ENCODE peak calls at places on chromosomes 1 and 21, in four cellular contexts. K is PC-3, L is IMR-90, F is ovary. W is an unnamed sample.

GRCh38 chr1:22526098-22526497 is 37.2 kb upstream of the EPHA8 start:
- DNase-seq in K (no peak), L (no peak), F (no peak), W (no peak)

GRCh38 chr1:212667223-212668139 is 32.2 kb downstream of the BATF3 start:
- DNase-seq in K (peak), L (peak), F (no peak), W (peak)

GRCh38 chr1:153527023-153527724 is 8.6 kb downstream of the S100A6 start:
- DNase-seq in K (peak), L (peak), F (no peak), W (peak)

GRCh38 chr1:55378582-55378981 is 163.4 kb upstream of the USP24 start:
- DNase-seq in K (peak), L (peak), F (no peak), W (peak)

GRCh38 chr1:230277201-230277771 is 148.8 kb downstream of the PGBD5 start:
- DNase-seq in K (no peak), L (no peak), F (no peak), W (no peak)

GRCh38 chr1:9239622-9240401 is 5.2 kb downstream of the H6PD start:
- DNase-seq in K (no peak), L (peak), F (peak), W (no peak)

GRCh38 chr1:109630081-109630880 is 10.6 kb downstream of the AMPD2 start:
- DNase-seq in K (no peak), L (no peak), F (no peak), W (no peak)

GRCh38 chr1:30750751-30751291 is 6.8 kb downstream of the LAPTM5 start:
- DNase-seq in K (no peak), L (no peak), F (no peak), W (no peak)

DNA sequence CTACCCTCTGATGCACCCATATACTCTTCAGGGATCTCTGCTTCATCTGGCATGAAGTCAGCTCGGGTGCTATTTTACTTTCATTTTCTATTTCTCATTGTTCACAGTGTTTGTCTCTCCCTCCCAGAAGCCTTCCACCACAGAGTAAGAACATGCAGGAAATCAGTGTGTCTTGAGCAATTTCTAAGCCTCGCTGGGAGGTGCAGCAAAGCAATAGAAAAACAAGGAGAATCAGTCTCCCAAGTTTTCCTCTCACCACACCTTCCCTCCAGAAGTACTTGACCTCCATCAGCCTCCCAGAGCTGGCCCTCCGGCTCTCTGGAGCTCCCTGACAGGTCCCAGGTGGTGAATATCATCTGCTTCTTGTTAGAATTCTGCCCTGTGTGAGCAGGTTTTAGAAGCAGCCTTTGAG is 594.7 kb upstream of the CAMK1G start:
- DNase-seq in K (peak), L (no peak), F (no peak), W (peak)
- H3K4me3 ChIP-seq in K (peak), L (no peak), F (peak), W (peak)

GRCh38 chr21:16193758-16194606 is 464.2 kb downstream of the USP25 start:
- DNase-seq in K (peak), L (peak), F (peak), W (peak)
- TF ChIP-seq CTCF in K (no peak), L (no peak), F (no peak), W (peak)

GRCh38 chr1:145986551-145986950 is 9.8 kb downstream of the TXNIP start:
- DNase-seq in K (no peak), L (no peak), F (no peak), W (no peak)
- H3K4me3 ChIP-seq in K (no peak), L (no peak), F (no peak), W (no peak)

DNA sequence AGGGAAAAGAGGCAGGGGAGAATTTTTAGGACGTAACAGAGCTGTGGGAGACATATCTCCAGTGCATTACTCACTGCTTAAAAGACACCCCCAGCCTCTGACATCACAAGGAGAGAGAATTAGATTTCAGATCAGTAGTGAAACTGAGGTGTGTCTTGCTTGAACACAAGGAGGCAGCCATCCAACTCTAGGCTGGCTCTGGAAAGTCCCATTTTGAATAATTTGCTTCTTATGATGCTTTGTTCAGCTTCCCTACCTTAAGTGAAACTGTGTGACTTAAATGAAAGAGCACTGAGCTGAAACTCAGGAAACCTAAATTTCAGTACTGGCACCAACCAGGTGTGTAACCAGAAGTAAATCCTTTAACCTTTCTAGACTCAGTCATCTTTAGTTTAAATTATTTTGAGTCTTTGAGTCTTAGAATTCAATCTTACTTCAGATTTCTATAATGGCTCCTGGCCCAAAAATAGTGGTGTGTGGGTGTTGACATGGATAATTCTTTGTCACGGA is 251.6 kb upstream of the SGIP1 start:
- DNase-seq in K (peak), L (peak), F (no peak), W (peak)
- TF ChIP-seq CTCF in K (no peak), L (no peak), F (no peak), W (peak)

DNA sequence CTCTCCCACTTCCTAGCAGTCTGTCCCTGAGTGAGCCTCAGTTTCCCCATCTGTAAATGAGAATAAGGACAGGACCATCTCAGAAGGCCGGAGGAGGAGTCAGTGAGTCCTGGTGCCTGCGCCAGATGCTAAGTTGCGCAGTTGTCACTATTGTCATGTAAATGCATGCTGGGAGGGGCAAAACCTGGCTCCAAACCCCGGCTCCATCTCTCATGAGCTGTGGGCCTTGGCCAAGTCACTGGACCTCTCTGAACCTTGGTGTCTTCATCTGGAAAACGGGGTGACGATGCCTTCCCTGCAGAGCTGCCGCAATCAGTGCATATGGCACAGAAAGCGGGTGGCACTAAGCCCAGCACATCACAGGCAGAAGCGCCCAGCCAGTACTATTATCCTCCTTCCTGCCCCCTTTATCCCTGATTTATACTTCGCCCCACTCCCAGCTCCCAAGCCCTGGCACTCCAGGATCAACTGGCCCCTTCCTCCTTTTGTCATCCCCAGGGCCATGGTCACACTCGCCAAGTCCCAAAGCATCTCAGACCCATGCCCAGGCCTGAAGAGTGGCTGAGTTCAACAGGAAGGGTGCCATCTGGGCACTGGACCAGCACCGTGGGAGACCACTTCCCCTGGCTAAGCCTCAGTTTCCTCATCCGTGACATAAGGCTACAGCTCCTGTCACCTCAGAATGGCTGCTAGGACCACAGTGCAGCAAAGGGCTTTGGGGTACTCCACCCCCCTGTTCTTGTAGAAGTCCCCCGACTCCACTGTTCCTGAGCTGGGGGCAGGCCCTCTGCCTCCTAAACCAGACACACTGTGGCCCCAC is 4.3 kb upstream of the PLEKHG5 start:
- DNase-seq in K (no peak), L (no peak), F (no peak), W (no peak)
- H3K4me3 ChIP-seq in K (peak), L (no peak), F (no peak), W (peak)

DNA sequence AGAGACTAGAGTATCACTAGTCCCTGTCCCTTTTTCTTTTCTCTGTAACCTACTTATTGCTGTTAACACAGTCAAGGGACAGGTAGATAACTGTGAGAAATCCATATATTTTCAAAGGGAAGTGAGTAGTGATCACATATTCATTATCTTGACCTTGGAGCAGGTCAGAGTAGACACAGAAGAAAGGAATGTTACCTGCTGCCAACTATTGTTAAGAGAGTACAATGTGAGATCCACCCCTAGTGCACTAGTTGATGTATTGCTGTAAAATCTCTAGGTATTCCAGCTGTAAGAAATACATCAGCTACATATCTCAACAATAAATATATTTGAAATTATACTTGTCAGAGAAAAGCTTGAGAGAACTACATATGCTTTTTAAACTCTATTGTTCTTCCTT is 68.7 kb upstream of the ADGRL2 start:
- DNase-seq in K (peak), L (no peak), F (no peak), W (peak)
- TF ChIP-seq CTCF in K (peak), L (no peak), F (no peak), W (peak)

GRCh38 chr1:43204394-43204793 is 32.3 kb downstream of the CFAP57 start:
- DNase-seq in K (no peak), L (no peak), F (no peak), W (no peak)

GRCh38 chr1:43205671-43206070 is 33.5 kb downstream of the CFAP57 start:
- DNase-seq in K (peak), L (peak), F (no peak), W (peak)

GRCh38 chr1:43203859-43204258 is 31.7 kb downstream of the CFAP57 start:
- DNase-seq in K (no peak), L (no peak), F (no peak), W (no peak)

GRCh38 chr1:43207229-43207853 is 35.2 kb downstream of the CFAP57 start:
- DNase-seq in K (no peak), L (peak), F (no peak), W (no peak)

GRCh38 chr1:43206721-43207228 is 34.6 kb downstream of the CFAP57 start:
- DNase-seq in K (peak), L (peak), F (no peak), W (peak)
- H3K4me3 ChIP-seq in K (peak), L (peak), F (no peak), W (no peak)

DNA sequence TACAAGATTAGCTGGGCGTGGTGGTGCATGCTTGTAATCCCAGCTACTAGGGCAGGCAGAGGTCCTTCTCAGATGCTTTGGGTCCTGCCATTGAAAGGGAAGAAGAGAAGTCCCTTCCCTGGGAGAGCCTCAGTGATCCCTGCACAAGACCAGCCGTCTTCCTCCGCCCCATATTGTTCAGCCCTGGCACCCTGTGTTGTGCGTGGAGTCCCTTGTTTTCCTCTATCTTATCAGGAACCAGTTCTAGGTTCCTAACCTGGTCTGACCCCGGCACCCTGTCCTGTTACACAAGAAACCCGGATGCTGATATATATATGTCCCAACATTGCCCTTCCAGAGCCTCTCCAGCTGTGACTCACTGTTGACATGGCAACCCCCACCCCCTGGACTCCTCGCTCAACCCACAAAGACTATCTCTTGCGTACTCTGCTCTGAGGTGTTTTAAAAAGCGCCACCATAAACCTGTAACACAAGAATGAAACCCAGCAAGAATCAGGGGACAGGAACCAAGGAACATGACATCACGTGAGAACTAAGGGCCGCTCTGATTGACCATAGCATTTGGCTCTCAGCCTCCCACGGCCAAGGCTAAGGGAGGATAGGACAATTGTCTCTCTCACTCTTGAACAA is 4.8 kb downstream of the MX2 start:
- DNase-seq in K (peak), L (peak), F (no peak), W (peak)
- TF ChIP-seq CTCF in K (no peak), L (no peak), F (no peak), W (no peak)

DNA sequence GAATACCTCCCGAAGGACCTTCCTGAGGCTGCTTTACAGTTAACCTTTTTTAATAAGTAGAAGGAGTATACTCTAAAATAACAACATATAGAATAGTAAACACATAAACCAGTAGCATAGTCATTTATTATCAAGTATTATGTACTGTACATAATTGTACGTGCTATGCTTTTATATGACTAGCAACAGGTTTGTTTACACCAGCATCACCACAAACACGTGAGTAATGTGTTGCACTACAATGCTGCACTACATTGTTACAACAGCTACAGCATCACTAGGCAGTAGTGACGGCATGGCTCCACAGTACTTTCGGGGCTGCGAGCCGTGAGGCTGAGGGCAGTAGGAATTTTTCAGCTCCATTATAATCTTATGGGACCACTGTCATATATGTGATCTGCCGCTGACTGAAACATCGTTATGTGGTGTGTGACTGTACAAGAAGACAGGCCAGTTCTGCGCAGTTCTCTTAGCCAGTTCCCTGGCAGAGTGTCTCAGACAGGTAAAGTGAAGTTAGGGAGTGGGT is 82.8 kb upstream of the LRRC8D start:
- DNase-seq in K (no peak), L (peak), F (no peak), W (no peak)
- H3K4me3 ChIP-seq in K (no peak), L (no peak), F (no peak), W (no peak)

DNA sequence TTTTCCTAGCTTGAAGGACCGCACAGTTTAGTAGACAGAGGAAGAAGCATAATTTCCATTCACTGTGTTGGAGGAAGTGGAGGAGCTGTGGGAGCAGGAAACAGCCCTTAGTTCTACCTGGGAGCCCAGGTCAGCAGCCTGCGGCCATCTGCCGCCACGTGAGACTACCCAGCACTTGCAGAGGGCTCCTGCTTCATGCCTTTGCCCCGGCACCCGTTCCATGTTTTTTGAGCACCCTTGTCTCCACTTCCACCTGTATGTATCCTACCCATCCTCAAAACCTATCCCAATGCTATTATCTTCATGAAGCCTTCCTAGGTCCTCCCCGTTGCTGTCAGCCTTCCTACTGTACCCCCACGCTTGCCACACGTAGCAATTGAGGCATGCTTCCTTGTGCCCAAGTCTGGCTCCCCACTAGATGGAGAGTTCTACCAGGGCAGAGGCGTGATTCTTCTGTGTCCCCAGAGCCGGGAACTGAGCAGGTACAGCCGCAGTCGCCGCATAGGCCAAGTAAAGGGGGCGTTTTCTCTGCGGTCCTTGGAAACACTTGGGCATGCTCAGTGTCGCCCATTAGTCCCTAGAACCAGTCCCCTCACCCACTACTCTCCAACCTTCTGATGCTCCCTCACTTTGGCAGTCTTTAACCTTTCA is 1.9 kb downstream of the SLC6A9 start:
- DNase-seq in K (no peak), L (no peak), F (no peak), W (no peak)
- TF ChIP-seq CTCF in K (no peak), L (no peak), F (no peak), W (no peak)